ENCODE peak calls at places on chromosomes 2 and 18, in seven cellular contexts. One of them, this sample, is unnamed.

GRCh38 chr18:63155169-63155852 is 164.3 kb downstream of the BCL2 start:
- DNase-seq in spleen: peak; percentile 91
- DNase-seq in K562: peak; percentile 53
- DNase-seq in Peyer's patch: peak; percentile 94
- DNase-seq in HCT116: peak; percentile 62
- DNase-seq in sigmoid colon: peak; percentile 76
- DNase-seq in stomach: peak; percentile 76
- DNase-seq in this sample: no peak

GRCh38 chr2:33134764-33135560 is 188.2 kb downstream of the LTBP1 start:
- DNase-seq in spleen: no peak
- DNase-seq in K562: peak; percentile 28
- DNase-seq in Peyer's patch: no peak
- DNase-seq in HCT116: no peak
- DNase-seq in sigmoid colon: no peak
- DNase-seq in stomach: no peak
- DNase-seq in this sample: peak; percentile 41

GRCh38 chr2:71530246-71530986 is 77.1 kb downstream of the DYSF start:
- DNase-seq in spleen: no peak
- DNase-seq in K562: peak; percentile 76
- DNase-seq in Peyer's patch: peak; percentile 45
- DNase-seq in HCT116: peak; percentile 31
- DNase-seq in sigmoid colon: peak; percentile 36
- DNase-seq in stomach: no peak
- DNase-seq in this sample: no peak

GRCh38 chr18:7624697-7625096 is 57.6 kb downstream of the PTPRM start:
- DNase-seq in spleen: no peak
- DNase-seq in K562: no peak
- DNase-seq in Peyer's patch: no peak
- DNase-seq in HCT116: no peak
- DNase-seq in sigmoid colon: no peak
- DNase-seq in stomach: no peak
- DNase-seq in this sample: no peak

GRCh38 chr2:150693556-150693955 is 206.1 kb upstream of the RND3 start:
- DNase-seq in spleen: no peak
- DNase-seq in K562: no peak
- DNase-seq in Peyer's patch: no peak
- DNase-seq in HCT116: no peak
- DNase-seq in sigmoid colon: no peak
- DNase-seq in stomach: no peak
- DNase-seq in this sample: no peak

GRCh38 chr18:58640428-58640805 is 11.5 kb upstream of the ALPK2 start:
- DNase-seq in spleen: no peak
- DNase-seq in K562: no peak
- DNase-seq in Peyer's patch: no peak
- DNase-seq in HCT116: no peak
- DNase-seq in sigmoid colon: no peak
- DNase-seq in stomach: no peak
- DNase-seq in this sample: no peak

GRCh38 chr18:58402247-58402646 is 226.6 kb downstream of the ALPK2 start:
- DNase-seq in spleen: no peak
- DNase-seq in K562: no peak
- DNase-seq in Peyer's patch: no peak
- DNase-seq in HCT116: no peak
- DNase-seq in sigmoid colon: no peak
- DNase-seq in stomach: no peak
- DNase-seq in this sample: no peak

GRCh38 chr18:62018034-62018760 is 125.4 kb upstream of the RNF152 start:
- DNase-seq in spleen: no peak
- DNase-seq in K562: no peak
- DNase-seq in Peyer's patch: no peak
- DNase-seq in HCT116: no peak
- DNase-seq in sigmoid colon: peak; percentile 82
- DNase-seq in stomach: no peak
- DNase-seq in this sample: peak; percentile 75

GRCh38 chr2:16081316-16082200 is 141.2 kb downstream of the MYCN start:
- DNase-seq in spleen: no peak
- DNase-seq in K562: no peak
- DNase-seq in Peyer's patch: no peak
- DNase-seq in HCT116: no peak
- DNase-seq in sigmoid colon: no peak
- DNase-seq in stomach: no peak
- DNase-seq in this sample: no peak

GRCh38 chr2:201931955-201932354 is 101.7 kb upstream of the FZD7 start:
- DNase-seq in spleen: no peak
- DNase-seq in K562: no peak
- DNase-seq in Peyer's patch: no peak
- DNase-seq in HCT116: no peak
- DNase-seq in sigmoid colon: no peak
- DNase-seq in stomach: no peak
- DNase-seq in this sample: no peak

GRCh38 chr2:137947714-137948336 is 16.4 kb upstream of the HNMT start:
- DNase-seq in spleen: no peak
- DNase-seq in K562: peak; percentile 50
- DNase-seq in Peyer's patch: peak; percentile 85
- DNase-seq in HCT116: peak; percentile 59
- DNase-seq in sigmoid colon: peak; percentile 74
- DNase-seq in stomach: peak; percentile 78
- DNase-seq in this sample: peak; percentile 62

GRCh38 chr18:32135595-32135994 is 43.9 kb downstream of the RNF138 start:
- DNase-seq in spleen: no peak
- DNase-seq in K562: no peak
- DNase-seq in Peyer's patch: no peak
- DNase-seq in HCT116: no peak
- DNase-seq in sigmoid colon: no peak
- DNase-seq in stomach: no peak
- DNase-seq in this sample: no peak

GRCh38 chr2:191150121-191150450 is 708 bp downstream of the STAT4 start:
- DNase-seq in spleen: no peak
- DNase-seq in K562: no peak
- DNase-seq in Peyer's patch: no peak
- DNase-seq in HCT116: no peak
- DNase-seq in sigmoid colon: no peak
- DNase-seq in stomach: no peak
- DNase-seq in this sample: no peak

GRCh38 chr2:217331577-217332139 is 471.8 kb upstream of the TNP1 start:
- DNase-seq in spleen: no peak
- DNase-seq in K562: no peak
- DNase-seq in Peyer's patch: no peak
- DNase-seq in HCT116: no peak
- DNase-seq in sigmoid colon: no peak
- DNase-seq in stomach: peak; percentile 36
- DNase-seq in this sample: no peak

GRCh38 chr2:226620176-226620575 is 179.4 kb downstream of the IRS1 start:
- DNase-seq in spleen: no peak
- DNase-seq in K562: no peak
- DNase-seq in Peyer's patch: no peak
- DNase-seq in HCT116: no peak
- DNase-seq in sigmoid colon: no peak
- DNase-seq in stomach: no peak
- DNase-seq in this sample: no peak

GRCh38 chr2:161165266-161165665 is 5.0 kb downstream of the TANK start:
- DNase-seq in spleen: no peak
- DNase-seq in K562: no peak
- DNase-seq in Peyer's patch: no peak
- DNase-seq in HCT116: no peak
- DNase-seq in sigmoid colon: no peak
- DNase-seq in stomach: no peak
- DNase-seq in this sample: no peak

GRCh38 chr2:205188516-205189138 is 493.7 kb upstream of the NRP2 start:
- DNase-seq in spleen: no peak
- DNase-seq in K562: no peak
- DNase-seq in Peyer's patch: peak; percentile 58
- DNase-seq in HCT116: no peak
- DNase-seq in sigmoid colon: peak; percentile 93
- DNase-seq in stomach: no peak
- DNase-seq in this sample: peak; percentile 65

GRCh38 chr2:223104336-223104735 is 52.3 kb downstream of the KCNE4 start:
- DNase-seq in spleen: no peak
- DNase-seq in K562: no peak
- DNase-seq in Peyer's patch: no peak
- DNase-seq in HCT116: no peak
- DNase-seq in sigmoid colon: no peak
- DNase-seq in stomach: no peak
- DNase-seq in this sample: no peak

GRCh38 chr18:44731866-44732555 is 51.3 kb downstream of the SETBP1 start:
- DNase-seq in spleen: no peak
- DNase-seq in K562: no peak
- DNase-seq in Peyer's patch: no peak
- DNase-seq in HCT116: no peak
- DNase-seq in sigmoid colon: no peak
- DNase-seq in stomach: no peak
- DNase-seq in this sample: no peak

GRCh38 chr2:157258520-157259326 is 1.2 kb downstream of the GALNT5 start:
- DNase-seq in spleen: no peak
- DNase-seq in K562: peak; percentile 46
- DNase-seq in Peyer's patch: peak; percentile 54
- DNase-seq in HCT116: no peak
- DNase-seq in sigmoid colon: no peak
- DNase-seq in stomach: peak; percentile 39
- DNase-seq in this sample: no peak
- TF ChIP-seq POLR2A in spleen: no peak
- TF ChIP-seq POLR2A in K562: peak; percentile 93
- TF ChIP-seq POLR2A in Peyer's patch: peak; percentile 16
- TF ChIP-seq POLR2A in HCT116: no peak
- TF ChIP-seq POLR2A in sigmoid colon: no peak
- TF ChIP-seq POLR2A in stomach: no peak
- TF ChIP-seq POLR2A in this sample: no peak

GRCh38 chr2:239828192-239828972 is 196.8 kb downstream of the NDUFA10 start:
- DNase-seq in spleen: peak; percentile 43
- DNase-seq in K562: no peak
- DNase-seq in Peyer's patch: no peak
- DNase-seq in HCT116: no peak
- DNase-seq in sigmoid colon: peak; percentile 50
- DNase-seq in stomach: peak; percentile 13
- DNase-seq in this sample: no peak

GRCh38 chr2:239827511-239827865 is 197.7 kb downstream of the NDUFA10 start:
- DNase-seq in spleen: peak; percentile 25
- DNase-seq in K562: no peak
- DNase-seq in Peyer's patch: peak; percentile 34
- DNase-seq in HCT116: no peak
- DNase-seq in sigmoid colon: peak; percentile 43
- DNase-seq in stomach: peak; percentile 21
- DNase-seq in this sample: no peak

GRCh38 chr2:239830066-239830717 is 194.9 kb downstream of the NDUFA10 start:
- DNase-seq in spleen: peak; percentile 69
- DNase-seq in K562: no peak
- DNase-seq in Peyer's patch: peak; percentile 33
- DNase-seq in HCT116: no peak
- DNase-seq in sigmoid colon: peak; percentile 50
- DNase-seq in stomach: peak; percentile 24
- DNase-seq in this sample: no peak

GRCh38 chr2:239830718-239831271 is 194.3 kb downstream of the NDUFA10 start:
- DNase-seq in spleen: peak; percentile 77
- DNase-seq in K562: no peak
- DNase-seq in Peyer's patch: peak; percentile 40
- DNase-seq in HCT116: no peak
- DNase-seq in sigmoid colon: peak; percentile 62
- DNase-seq in stomach: peak; percentile 24
- DNase-seq in this sample: no peak

GRCh38 chr2:239829326-239829725 is 195.8 kb downstream of the NDUFA10 start:
- DNase-seq in spleen: peak; percentile 35
- DNase-seq in K562: no peak
- DNase-seq in Peyer's patch: peak; percentile 27
- DNase-seq in HCT116: no peak
- DNase-seq in sigmoid colon: no peak
- DNase-seq in stomach: peak; percentile 14
- DNase-seq in this sample: no peak
- TF ChIP-seq CTCF in spleen: no peak
- TF ChIP-seq CTCF in K562: no peak
- TF ChIP-seq CTCF in Peyer's patch: no peak
- TF ChIP-seq CTCF in HCT116: no peak
- TF ChIP-seq CTCF in sigmoid colon: no peak
- TF ChIP-seq CTCF in stomach: no peak
- TF ChIP-seq CTCF in this sample: no peak

GRCh38 chr2:159797468-159798375 is at the start of gene CD302:
- DNase-seq in spleen: peak; percentile 91
- DNase-seq in K562: peak; percentile 42
- DNase-seq in Peyer's patch: peak; percentile 72
- DNase-seq in HCT116: no peak
- DNase-seq in sigmoid colon: peak; percentile 84
- DNase-seq in stomach: peak; percentile 58
- DNase-seq in this sample: peak; percentile 79
- TF ChIP-seq POLR2A in spleen: no peak
- TF ChIP-seq POLR2A in K562: no peak
- TF ChIP-seq POLR2A in Peyer's patch: no peak
- TF ChIP-seq POLR2A in HCT116: no peak
- TF ChIP-seq POLR2A in sigmoid colon: no peak
- TF ChIP-seq POLR2A in stomach: no peak
- TF ChIP-seq POLR2A in this sample: peak; percentile 15

GRCh38 chr18:79933765-79934164 is 17.7 kb downstream of the SLC66A2 start:
- DNase-seq in spleen: peak; percentile 37
- DNase-seq in K562: no peak
- DNase-seq in Peyer's patch: peak; percentile 60
- DNase-seq in HCT116: no peak
- DNase-seq in sigmoid colon: peak; percentile 40
- DNase-seq in stomach: no peak
- DNase-seq in this sample: peak; percentile 10

GRCh38 chr18:79935925-79936324 is 15.5 kb downstream of the SLC66A2 start:
- DNase-seq in spleen: peak; percentile 35
- DNase-seq in K562: no peak
- DNase-seq in Peyer's patch: peak; percentile 26
- DNase-seq in HCT116: no peak
- DNase-seq in sigmoid colon: peak; percentile 10
- DNase-seq in stomach: no peak
- DNase-seq in this sample: peak; percentile 15

GRCh38 chr18:79935499-79935898 is 16.0 kb downstream of the SLC66A2 start:
- DNase-seq in spleen: no peak
- DNase-seq in K562: no peak
- DNase-seq in Peyer's patch: peak; percentile 27
- DNase-seq in HCT116: no peak
- DNase-seq in sigmoid colon: peak; percentile 37
- DNase-seq in stomach: no peak
- DNase-seq in this sample: peak; percentile 19

GRCh38 chr18:79935098-79935480 is 16.4 kb downstream of the SLC66A2 start:
- DNase-seq in spleen: no peak
- DNase-seq in K562: no peak
- DNase-seq in Peyer's patch: peak; percentile 21
- DNase-seq in HCT116: no peak
- DNase-seq in sigmoid colon: peak; percentile 13
- DNase-seq in stomach: no peak
- DNase-seq in this sample: no peak

DNA sequence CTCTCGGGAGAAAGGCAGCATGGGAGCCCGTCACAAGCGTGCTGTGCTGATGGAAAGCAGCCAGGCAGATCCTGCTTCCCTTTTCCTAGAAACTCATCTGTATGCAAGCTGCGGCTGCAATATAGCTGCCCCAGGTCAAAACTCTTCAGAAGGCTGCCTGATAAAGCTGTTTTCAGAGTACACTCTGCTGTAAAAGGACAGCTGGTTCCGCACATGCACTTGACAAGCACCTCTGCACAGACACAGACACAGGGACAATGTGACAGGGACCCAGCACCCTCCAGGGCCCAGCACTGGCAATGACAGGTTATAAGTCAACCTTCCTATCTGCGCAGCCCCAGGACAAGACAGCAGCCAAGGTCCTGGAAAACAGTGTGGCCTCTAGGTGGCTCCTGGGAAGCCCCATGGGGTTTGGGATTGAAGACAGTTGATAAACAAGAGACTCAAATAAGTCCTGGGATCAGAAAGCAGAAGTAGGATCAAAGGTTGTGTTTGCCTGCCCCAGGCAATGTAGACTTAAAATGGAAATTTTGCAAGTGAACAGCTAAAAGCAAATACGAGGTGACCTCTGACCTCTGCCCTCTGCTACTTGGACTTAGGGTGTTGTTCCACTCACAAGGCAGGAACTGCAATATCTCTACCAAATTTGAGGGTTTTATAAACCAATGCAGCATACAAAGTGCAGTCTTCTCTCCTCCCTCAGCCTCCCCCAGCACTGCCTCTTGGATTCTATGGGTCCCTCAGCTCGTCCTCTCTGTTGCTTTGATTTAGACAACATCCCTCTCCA is 16.9 kb downstream of the SLC66A2 start:
- DNase-seq in spleen: peak; percentile 51
- DNase-seq in K562: peak; percentile 13
- DNase-seq in Peyer's patch: peak; percentile 51
- DNase-seq in HCT116: no peak
- DNase-seq in sigmoid colon: peak; percentile 62
- DNase-seq in stomach: no peak
- DNase-seq in this sample: no peak
- TF ChIP-seq CTCF in spleen: no peak
- TF ChIP-seq CTCF in K562: no peak
- TF ChIP-seq CTCF in Peyer's patch: no peak
- TF ChIP-seq CTCF in HCT116: no peak
- TF ChIP-seq CTCF in sigmoid colon: no peak
- TF ChIP-seq CTCF in stomach: no peak
- TF ChIP-seq CTCF in this sample: no peak